ENCODE peak calls at places on chromosomes 12 and 14, in six cellular contexts. S is retinal pigment epithelial cell; O is CD8-positive, alpha-beta memory T cell; X is fibroblast of villous mesenchyme; H is SJSA1; A is foreskin fibroblast. G is an unnamed sample.

GRCh38 chr14:33515441-33515840 is 435.4 kb downstream of the EGLN3 start:
- DNase-seq in O (no peak), S (no peak), A (no peak), H (no peak), X (no peak), G (no peak)

GRCh38 chr12:45762185-45763110 is 32.9 kb downstream of the ARID2 start:
- DNase-seq in H (no peak), A (peak), X (peak), O (no peak), S (no peak), G (peak)

GRCh38 chr12:12379831-12380730 is 23.2 kb downstream of the BORCS5 start:
- DNase-seq in O (peak), A (no peak), H (no peak), X (no peak), S (no peak), G (peak)

GRCh38 chr12:7092229-7092985 is at the start of gene C1R:
- DNase-seq in H (peak), O (peak), S (no peak), A (peak), X (peak), G (peak)

GRCh38 chr14:104830781-104831180 is 29.9 kb downstream of the ZBTB42 start:
- DNase-seq in S (no peak), X (no peak), A (no peak), O (no peak), H (no peak), G (no peak)

GRCh38 chr12:73465106-73465505 is 1072.5 kb upstream of the ATXN7L3B start:
- DNase-seq in H (no peak), O (no peak), X (no peak), S (no peak), A (no peak), G (no peak)

GRCh38 chr12:6866163-6866919 is 990 bp upstream of the TPI1 start:
- DNase-seq in S (no peak), O (peak), X (no peak), A (no peak), H (no peak), G (no peak)

GRCh38 chr12:12723147-12723680 is 6.0 kb downstream of the CDKN1B start:
- DNase-seq in H (no peak), O (no peak), S (no peak), X (peak), A (no peak), G (peak)

GRCh38 chr14:87443787-87444186 is 549.2 kb downstream of the GALC start:
- DNase-seq in O (no peak), S (no peak), X (no peak), A (no peak), H (no peak), G (no peak)

GRCh38 chr12:82279597-82279996 is 78.6 kb downstream of the CCDC59 start:
- DNase-seq in H (no peak), O (no peak), X (no peak), S (no peak), A (no peak), G (no peak)

GRCh38 chr14:100028990-100029677 is 36.1 kb upstream of the EVL start:
- DNase-seq in A (no peak), S (no peak), O (no peak), X (no peak), H (no peak), G (no peak)

GRCh38 chr14:100030441-100031153 is 34.6 kb upstream of the EVL start:
- DNase-seq in O (no peak), X (peak), S (peak), A (peak), H (no peak), G (no peak)

GRCh38 chr14:100032749-100033148 is 32.5 kb upstream of the EVL start:
- DNase-seq in S (no peak), A (no peak), H (no peak), O (no peak), X (no peak), G (no peak)

GRCh38 chr14:100033347-100034052 is 31.7 kb upstream of the EVL start:
- DNase-seq in X (no peak), H (no peak), S (no peak), A (no peak), O (no peak), G (no peak)

DNA sequence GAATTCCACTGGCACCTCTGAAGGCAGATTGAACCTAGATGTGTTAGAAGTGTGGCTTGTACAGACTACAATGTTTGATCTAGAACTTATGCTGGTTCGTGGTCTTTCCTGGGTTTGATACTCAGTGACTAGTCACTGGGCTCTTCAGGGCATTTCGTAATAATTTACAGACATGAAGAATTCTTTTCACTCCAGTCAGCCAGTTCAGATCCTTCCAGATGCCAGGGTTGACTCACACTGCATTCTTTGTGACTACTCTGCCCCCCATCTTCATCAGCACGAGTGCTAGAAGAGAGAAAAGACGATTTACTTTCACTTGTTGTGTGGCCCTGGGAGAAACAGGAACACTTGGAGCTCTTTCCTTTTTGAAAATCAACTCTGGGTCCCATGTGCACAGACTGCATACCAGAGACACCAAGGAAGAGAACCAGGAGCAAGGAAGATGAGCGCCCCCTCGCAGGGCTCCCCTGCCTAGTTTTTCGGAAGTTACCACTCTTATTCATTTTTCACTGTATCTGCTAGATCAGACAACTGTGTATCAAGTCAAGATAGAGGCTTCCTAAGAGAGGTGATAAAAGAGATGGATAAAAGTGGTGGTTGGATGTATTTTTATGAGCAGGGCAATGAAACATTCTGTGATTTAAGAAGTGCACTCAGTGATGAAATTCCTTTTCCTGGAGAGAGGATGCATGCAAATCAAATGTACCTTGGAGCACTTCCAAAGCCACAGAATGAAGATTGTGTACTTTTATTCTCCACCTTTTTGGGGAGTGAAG is 33.5 kb upstream of the EVL start:
- DNase-seq in A (peak), S (peak), X (peak), H (peak), O (no peak), G (no peak)
- H3K4me3 ChIP-seq in A (peak), S (peak), X (peak), H (peak), O (no peak), G (no peak)

DNA sequence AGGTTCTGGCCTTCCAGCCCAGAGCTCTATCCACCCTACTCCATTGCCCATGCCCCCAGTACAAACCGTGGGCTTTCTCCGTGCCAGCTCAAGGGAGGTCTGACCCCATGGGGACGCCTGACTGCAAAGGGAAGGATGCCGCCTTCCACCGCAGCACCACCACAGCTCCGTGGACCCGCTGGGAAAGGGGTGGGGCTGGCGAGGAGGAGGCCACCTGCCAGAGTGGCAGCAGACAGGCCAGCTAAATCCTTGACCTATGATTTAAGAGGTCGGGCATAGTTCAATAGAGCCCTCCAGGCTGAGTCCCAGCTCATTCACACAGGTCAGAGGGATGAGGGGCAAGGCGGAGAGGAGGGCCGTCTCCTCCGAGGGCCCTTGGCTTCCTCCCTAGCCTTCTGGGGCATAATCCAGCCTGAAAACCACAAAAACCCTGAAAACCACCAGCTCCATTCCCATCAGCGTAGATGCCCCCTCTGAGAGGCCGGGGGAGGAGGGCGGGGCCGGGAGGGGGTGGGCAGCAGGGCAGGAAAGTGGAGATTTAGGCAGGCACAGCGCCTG is 14.9 kb upstream of the FIGNL2 start:
- DNase-seq in O (peak), A (no peak), S (no peak), X (no peak), H (no peak), G (no peak)
- H3K4me3 ChIP-seq in O (no peak), A (no peak), S (peak), X (no peak), H (no peak), G (no peak)

GRCh38 chr12:121120989-121121755 is 11.5 kb upstream of the P2RX7 start:
- DNase-seq in X (no peak), O (no peak), H (peak), A (no peak), S (no peak), G (no peak)

GRCh38 chr12:121124402-121125109 is 8.1 kb upstream of the P2RX7 start:
- DNase-seq in S (peak), H (peak), O (no peak), X (peak), A (peak), G (peak)

GRCh38 chr12:121120323-121120722 is 12.4 kb upstream of the P2RX7 start:
- DNase-seq in O (no peak), A (no peak), S (no peak), H (no peak), X (no peak), G (no peak)

GRCh38 chr12:121121805-121122204 is 10.9 kb upstream of the P2RX7 start:
- DNase-seq in X (no peak), H (no peak), O (no peak), S (no peak), A (no peak), G (no peak)

DNA sequence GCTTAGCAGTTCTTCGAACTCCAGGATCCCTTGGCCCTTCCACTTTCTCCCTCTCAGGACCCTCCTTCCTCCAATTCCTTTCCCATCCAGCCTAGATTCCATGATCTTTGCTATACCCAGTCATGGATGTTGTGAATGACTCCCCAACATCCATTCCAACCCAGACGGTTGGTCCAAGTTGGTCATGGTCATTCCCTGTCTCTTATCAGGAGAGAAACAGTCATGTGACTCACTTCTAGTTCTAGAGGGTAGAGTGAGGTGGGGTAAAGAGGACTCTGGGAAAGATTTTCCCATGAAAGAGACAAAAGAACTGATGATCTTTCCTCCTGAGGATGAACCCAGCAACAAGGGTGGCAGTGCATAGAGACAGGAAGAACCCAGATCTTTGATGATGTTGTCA is 9.2 kb upstream of the P2RX7 start:
- DNase-seq in S (no peak), H (no peak), O (no peak), A (no peak), X (no peak), G (no peak)
- H3K4me3 ChIP-seq in S (no peak), H (no peak), O (no peak), A (no peak), X (no peak), G (no peak)

DNA sequence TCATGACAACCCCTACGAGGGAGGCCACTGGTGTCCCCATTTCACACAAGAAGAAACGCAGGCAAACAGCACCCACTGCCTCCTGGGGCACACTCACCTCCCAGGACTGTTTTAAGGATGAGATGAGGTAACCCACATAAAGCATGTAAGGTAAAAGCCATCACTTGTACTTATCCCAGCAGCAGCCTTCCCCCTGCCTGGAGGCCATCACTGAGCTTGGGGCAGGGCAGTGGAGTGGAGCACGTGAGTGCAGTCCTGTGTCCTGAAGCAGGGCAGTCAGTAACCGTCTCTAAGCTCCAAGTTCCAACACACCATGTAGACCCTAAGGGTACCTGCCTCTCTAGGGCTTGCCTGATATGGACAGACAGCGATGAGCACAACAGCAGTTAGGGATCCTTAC is 1.7 kb downstream of the POLE start:
- DNase-seq in O (no peak), S (no peak), X (no peak), A (no peak), H (no peak), G (no peak)
- H3K4me3 ChIP-seq in O (no peak), S (no peak), X (no peak), A (no peak), H (no peak), G (no peak)

GRCh38 chr14:22523283-22523682 is 65.7 kb downstream of the DAD1 start:
- DNase-seq in A (no peak), H (no peak), X (no peak), O (no peak), S (no peak), G (no peak)
- H3K4me3 ChIP-seq in A (no peak), H (no peak), X (no peak), O (peak), S (no peak), G (no peak)

GRCh38 chr12:64826234-64826633 is 1.8 kb downstream of the TBC1D30 start:
- DNase-seq in S (no peak), H (no peak), A (no peak), O (peak), X (peak), G (peak)

GRCh38 chr12:64821116-64821630 is 3.3 kb upstream of the TBC1D30 start:
- DNase-seq in S (no peak), X (no peak), H (no peak), A (no peak), O (no peak), G (no peak)

GRCh38 chr12:64825143-64826011 is 930 bp downstream of the TBC1D30 start:
- DNase-seq in A (no peak), O (no peak), H (no peak), X (no peak), S (no peak), G (peak)

GRCh38 chr12:64824130-64824499 is 332 bp upstream of the TBC1D30 start:
- DNase-seq in H (no peak), S (no peak), X (no peak), A (no peak), O (no peak), G (no peak)

DNA sequence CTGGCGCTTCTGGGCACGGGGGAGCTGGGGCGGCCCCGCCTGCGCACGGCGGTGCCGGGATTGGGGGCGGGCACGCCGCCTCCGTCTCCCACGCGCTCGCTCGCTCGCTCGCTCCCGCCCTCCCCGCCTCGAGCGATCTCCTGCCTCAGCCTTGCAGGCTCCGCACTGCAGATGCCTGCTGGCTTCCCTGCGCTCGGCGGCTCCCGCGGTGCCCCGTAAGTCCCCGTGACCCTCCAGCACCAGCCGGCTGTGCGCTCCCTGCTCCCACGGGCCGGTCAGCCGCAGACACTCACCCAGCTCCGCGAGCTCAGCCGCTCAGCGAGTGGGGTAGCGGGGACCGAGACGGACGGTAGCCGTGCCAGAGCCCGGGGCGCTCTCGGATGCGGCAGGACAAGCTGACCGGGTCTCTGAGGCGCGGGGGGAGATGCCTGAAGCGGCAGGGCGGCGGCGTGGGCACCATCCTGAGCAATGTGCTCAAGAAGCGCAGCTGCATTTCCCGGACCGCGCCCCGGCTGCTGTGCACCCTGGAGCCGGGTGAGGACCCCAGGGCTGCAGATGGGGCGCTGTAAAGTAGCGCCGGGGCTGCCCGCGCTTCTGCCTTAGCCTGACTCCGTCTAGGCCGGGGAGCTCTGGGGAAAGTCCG is at the start of gene TBC1D30:
- DNase-seq in S (no peak), H (no peak), O (no peak), A (no peak), X (no peak), G (peak)
- H3K4me3 ChIP-seq in S (peak), H (peak), O (peak), A (peak), X (peak), G (peak)

DNA sequence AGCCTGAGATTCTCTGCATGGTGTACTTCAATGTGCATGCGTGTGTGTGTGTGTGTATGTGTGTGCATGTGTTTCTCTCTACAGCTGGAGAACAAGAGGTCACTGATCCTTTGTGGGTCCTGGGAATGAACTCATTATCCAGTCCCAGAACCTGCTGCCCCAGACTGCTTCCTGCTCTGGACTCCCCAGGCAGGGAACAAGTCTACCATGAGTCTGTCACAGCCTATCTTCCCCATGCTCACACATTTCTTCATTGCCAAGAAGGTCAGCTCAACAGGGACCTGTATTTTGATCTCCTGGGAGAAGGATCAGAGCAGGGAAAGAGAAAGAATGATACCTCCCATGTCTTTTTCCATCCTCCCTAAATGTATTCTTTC is 2.9 kb upstream of the AGAP2 start:
- DNase-seq in A (no peak), S (no peak), X (no peak), H (peak), O (no peak), G (no peak)
- H3K4me3 ChIP-seq in A (no peak), S (no peak), X (no peak), H (no peak), O (peak), G (peak)

GRCh38 chr14:100165825-100166520 is 6.5 kb upstream of the DEGS2 start:
- DNase-seq in H (no peak), O (no peak), A (no peak), S (no peak), X (no peak), G (no peak)
- H3K4me3 ChIP-seq in H (no peak), O (peak), A (no peak), S (no peak), X (no peak), G (no peak)